ENCODE peak calls at places on chromosomes 7 and 10, in six cellular contexts. One of them, this sample, is unnamed.

GRCh38 chr10:52437205-52437646 is 123.1 kb downstream of the DKK1 start:
- DNase-seq in HepG2: no peak
- DNase-seq in A549: no peak
- DNase-seq in transverse colon: no peak
- DNase-seq in sigmoid colon: no peak
- DNase-seq in ovary: no peak
- DNase-seq in this sample: no peak

GRCh38 chr10:78298835-78299234 is 265.2 kb downstream of the RPS24 start:
- DNase-seq in A549: no peak
- DNase-seq in ovary: no peak
- DNase-seq in HepG2: no peak
- DNase-seq in sigmoid colon: peak; percentile 35
- DNase-seq in transverse colon: no peak
- DNase-seq in this sample: no peak

GRCh38 chr10:46560381-46560780 is 3.9 kb upstream of the GPRIN2 start:
- DNase-seq in transverse colon: peak; percentile 6
- DNase-seq in sigmoid colon: peak; percentile 57
- DNase-seq in ovary: peak; percentile 11
- DNase-seq in A549: no peak
- DNase-seq in HepG2: no peak
- DNase-seq in this sample: no peak

GRCh38 chr7:103857435-103857834 is 132.0 kb downstream of the RELN start:
- DNase-seq in A549: peak; percentile 2
- DNase-seq in transverse colon: no peak
- DNase-seq in ovary: no peak
- DNase-seq in sigmoid colon: no peak
- DNase-seq in HepG2: no peak
- DNase-seq in this sample: no peak

GRCh38 chr7:45984386-45985295 is 63.6 kb upstream of the IGFBP3 start:
- DNase-seq in HepG2: peak; percentile 25
- DNase-seq in transverse colon: no peak
- DNase-seq in A549: peak; percentile 44
- DNase-seq in sigmoid colon: no peak
- DNase-seq in ovary: no peak
- DNase-seq in this sample: no peak

GRCh38 chr7:18401757-18402156 is 93.8 kb upstream of the HDAC9 start:
- DNase-seq in A549: no peak
- DNase-seq in transverse colon: no peak
- DNase-seq in ovary: no peak
- DNase-seq in sigmoid colon: no peak
- DNase-seq in HepG2: no peak
- DNase-seq in this sample: no peak

GRCh38 chr7:15604166-15604565 is 42.4 kb upstream of the AGMO start:
- DNase-seq in HepG2: no peak
- DNase-seq in sigmoid colon: no peak
- DNase-seq in A549: no peak
- DNase-seq in transverse colon: no peak
- DNase-seq in ovary: no peak
- DNase-seq in this sample: no peak

GRCh38 chr7:49229246-49229645 is 304.9 kb downstream of the CDC14C start:
- DNase-seq in sigmoid colon: no peak
- DNase-seq in A549: no peak
- DNase-seq in HepG2: no peak
- DNase-seq in ovary: no peak
- DNase-seq in transverse colon: no peak
- DNase-seq in this sample: no peak

GRCh38 chr7:98754041-98754479 is 115.8 kb downstream of the TMEM130 start:
- DNase-seq in transverse colon: no peak
- DNase-seq in sigmoid colon: no peak
- DNase-seq in HepG2: no peak
- DNase-seq in A549: peak; percentile 55
- DNase-seq in ovary: no peak
- DNase-seq in this sample: no peak

GRCh38 chr7:159143780-159144755 is 599 bp downstream of the VIPR2 start:
- DNase-seq in transverse colon: no peak
- DNase-seq in ovary: peak; percentile 66
- DNase-seq in HepG2: no peak
- DNase-seq in A549: no peak
- DNase-seq in sigmoid colon: no peak
- DNase-seq in this sample: no peak

GRCh38 chr10:132508497-132509443 is 28.8 kb upstream of the INPP5A start:
- DNase-seq in ovary: no peak
- DNase-seq in A549: peak; percentile 22
- DNase-seq in sigmoid colon: peak; percentile 89
- DNase-seq in HepG2: no peak
- DNase-seq in transverse colon: no peak
- DNase-seq in this sample: no peak

GRCh38 chr10:36559412-36559811 is 566.0 kb upstream of the ANKRD30A start:
- DNase-seq in ovary: no peak
- DNase-seq in A549: no peak
- DNase-seq in sigmoid colon: no peak
- DNase-seq in transverse colon: no peak
- DNase-seq in HepG2: no peak
- DNase-seq in this sample: no peak

GRCh38 chr7:135718794-135719436 is 9.1 kb downstream of the SLC13A4 start:
- DNase-seq in A549: no peak
- DNase-seq in sigmoid colon: no peak
- DNase-seq in ovary: no peak
- DNase-seq in transverse colon: no peak
- DNase-seq in HepG2: no peak
- DNase-seq in this sample: no peak

GRCh38 chr10:80530816-80531215 is 6.9 kb upstream of the SH2D4B start:
- DNase-seq in HepG2: no peak
- DNase-seq in ovary: no peak
- DNase-seq in A549: no peak
- DNase-seq in sigmoid colon: no peak
- DNase-seq in transverse colon: no peak
- DNase-seq in this sample: no peak

GRCh38 chr10:104582604-104582951 is 58.5 kb upstream of the SORCS3 start:
- DNase-seq in A549: no peak
- DNase-seq in ovary: no peak
- DNase-seq in sigmoid colon: no peak
- DNase-seq in HepG2: no peak
- DNase-seq in transverse colon: no peak
- DNase-seq in this sample: no peak

GRCh38 chr7:117012284-117013174 is 59.2 kb downstream of the ST7 start:
- DNase-seq in sigmoid colon: no peak
- DNase-seq in transverse colon: no peak
- DNase-seq in A549: peak; percentile 57
- DNase-seq in HepG2: peak; percentile 22
- DNase-seq in ovary: no peak
- DNase-seq in this sample: no peak

GRCh38 chr7:2196381-2197378 is 36.1 kb downstream of the MAD1L1 start:
- DNase-seq in HepG2: no peak
- DNase-seq in sigmoid colon: no peak
- DNase-seq in A549: no peak
- DNase-seq in transverse colon: no peak
- DNase-seq in ovary: peak; percentile 12
- DNase-seq in this sample: no peak

GRCh38 chr7:46452781-46453180 is 531.7 kb upstream of the IGFBP3 start:
- DNase-seq in A549: no peak
- DNase-seq in HepG2: no peak
- DNase-seq in sigmoid colon: no peak
- DNase-seq in transverse colon: no peak
- DNase-seq in ovary: no peak
- DNase-seq in this sample: no peak

GRCh38 chr10:96683065-96683464 is 37.2 kb downstream of the PIK3AP1 start:
- DNase-seq in transverse colon: no peak
- DNase-seq in ovary: no peak
- DNase-seq in HepG2: no peak
- DNase-seq in sigmoid colon: no peak
- DNase-seq in A549: no peak
- DNase-seq in this sample: no peak

GRCh38 chr10:62626817-62627216 is 177.7 kb upstream of the ADO start:
- DNase-seq in A549: no peak
- DNase-seq in ovary: no peak
- DNase-seq in HepG2: no peak
- DNase-seq in transverse colon: no peak
- DNase-seq in sigmoid colon: no peak
- DNase-seq in this sample: no peak

GRCh38 chr10:117797286-117797685 is 249.5 kb downstream of the RAB11FIP2 start:
- DNase-seq in sigmoid colon: no peak
- DNase-seq in A549: no peak
- DNase-seq in ovary: no peak
- DNase-seq in HepG2: no peak
- DNase-seq in transverse colon: no peak
- DNase-seq in this sample: no peak

GRCh38 chr10:30813872-30814471 is 184.4 kb upstream of the LYZL2 start:
- DNase-seq in A549: no peak
- DNase-seq in transverse colon: no peak
- DNase-seq in HepG2: no peak
- DNase-seq in ovary: no peak
- DNase-seq in sigmoid colon: peak; percentile 54
- DNase-seq in this sample: no peak

GRCh38 chr7:150874401-150875198 is 22.3 kb downstream of the AOC1 start:
- DNase-seq in transverse colon: no peak
- DNase-seq in HepG2: no peak
- DNase-seq in ovary: no peak
- DNase-seq in sigmoid colon: no peak
- DNase-seq in A549: no peak
- DNase-seq in this sample: no peak

GRCh38 chr10:117449636-117450035 is 74.4 kb upstream of the PDZD8 start:
- DNase-seq in A549: peak; percentile 30
- DNase-seq in sigmoid colon: no peak
- DNase-seq in transverse colon: no peak
- DNase-seq in ovary: no peak
- DNase-seq in HepG2: no peak
- DNase-seq in this sample: no peak

GRCh38 chr10:14173706-14174594 is 156.8 kb downstream of the FRMD4A start:
- DNase-seq in A549: no peak
- DNase-seq in ovary: peak; percentile 20
- DNase-seq in sigmoid colon: no peak
- DNase-seq in transverse colon: no peak
- DNase-seq in HepG2: no peak
- DNase-seq in this sample: no peak

GRCh38 chr10:525565-526315 is 163.7 kb downstream of the DIP2C start:
- DNase-seq in ovary: no peak
- DNase-seq in A549: no peak
- DNase-seq in transverse colon: no peak
- DNase-seq in HepG2: no peak
- DNase-seq in sigmoid colon: peak; percentile 58
- DNase-seq in this sample: no peak

GRCh38 chr10:110857265-110858158 is 14.2 kb upstream of the PDCD4 start:
- DNase-seq in sigmoid colon: peak; percentile 61
- DNase-seq in ovary: no peak
- DNase-seq in A549: no peak
- DNase-seq in transverse colon: peak; percentile 71
- DNase-seq in HepG2: peak; percentile 59
- DNase-seq in this sample: peak; percentile 51

GRCh38 chr10:61933857-61934559 is 32.5 kb downstream of the ARID5B start:
- DNase-seq in transverse colon: no peak
- DNase-seq in A549: no peak
- DNase-seq in ovary: no peak
- DNase-seq in HepG2: no peak
- DNase-seq in sigmoid colon: no peak
- DNase-seq in this sample: no peak

DNA sequence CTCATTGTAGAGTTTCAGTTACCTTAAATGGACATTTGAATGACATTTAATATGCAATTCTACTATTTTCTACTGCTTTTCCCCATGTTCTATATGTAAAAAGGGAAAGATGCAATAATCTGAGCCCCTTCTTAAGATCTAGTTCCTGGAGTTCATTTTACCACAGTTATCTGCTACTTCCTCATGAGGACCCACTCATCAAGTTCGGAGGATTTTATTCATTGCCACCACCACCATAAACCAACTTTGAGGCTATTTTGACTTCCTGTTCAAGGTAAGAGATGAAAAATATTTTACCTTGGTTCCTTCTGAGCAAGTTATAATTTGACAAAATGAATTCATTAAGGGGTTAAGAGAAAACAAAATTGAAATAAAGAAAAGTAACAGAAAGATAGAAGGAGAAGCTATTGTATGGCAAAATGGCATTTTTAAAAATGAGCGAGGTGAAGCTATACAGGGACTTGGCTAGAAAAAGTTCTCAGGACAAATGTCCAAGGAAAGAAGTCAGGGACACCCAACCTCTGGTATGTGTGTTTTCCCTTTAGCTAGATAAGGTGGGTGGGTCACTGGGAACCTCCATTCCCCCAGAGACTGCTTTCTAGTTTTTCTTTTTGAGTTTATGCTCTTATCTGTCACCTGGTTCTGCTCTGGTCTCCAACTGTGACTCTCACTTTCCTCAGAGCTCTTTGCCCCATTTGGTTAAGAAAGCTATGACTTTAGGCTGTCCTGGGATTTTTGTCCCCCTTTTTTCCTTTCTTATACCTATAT is 14.9 kb upstream of the FAM3C start:
- DNase-seq in A549: no peak
- DNase-seq in ovary: no peak
- DNase-seq in sigmoid colon: no peak
- DNase-seq in HepG2: no peak
- DNase-seq in transverse colon: no peak
- DNase-seq in this sample: no peak
- H3K4me1 ChIP-seq in A549: no peaks in the 10 kb centered on the region
- H3K4me1 ChIP-seq in ovary: no peaks in the 10 kb centered on the region
- H3K4me1 ChIP-seq in sigmoid colon: no peaks in the 10 kb centered on the region
- H3K4me1 ChIP-seq in HepG2: peaks cover 14% of the 10 kb centered on the region
- H3K4me1 ChIP-seq in transverse colon: no peaks in the 10 kb centered on the region
- H3K4me1 ChIP-seq in this sample: no peaks in the 10 kb centered on the region

DNA sequence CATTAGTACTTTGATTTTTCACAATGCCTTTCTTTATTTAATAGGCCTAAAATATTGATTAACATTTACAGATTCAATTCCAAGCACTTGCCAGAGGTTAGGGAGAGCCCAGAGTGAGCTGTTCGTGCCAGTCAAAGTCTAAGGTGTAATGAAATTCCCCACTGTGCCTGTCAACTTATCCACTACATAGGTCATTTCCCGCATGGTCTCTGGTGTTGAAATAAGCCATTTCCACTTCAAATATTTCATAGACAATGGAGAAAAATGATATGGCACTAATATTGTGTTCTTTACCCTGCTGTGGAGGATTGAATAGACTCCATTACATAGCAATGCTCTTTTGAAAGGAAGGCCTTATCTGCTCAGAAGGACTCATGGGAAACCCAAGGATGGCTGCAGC is 978.1 kb upstream of the CELF2 start:
- DNase-seq in ovary: no peak
- DNase-seq in transverse colon: no peak
- DNase-seq in HepG2: no peak
- DNase-seq in sigmoid colon: no peak
- DNase-seq in A549: no peak
- DNase-seq in this sample: no peak
- TF ChIP-seq EP300 in ovary: no peak
- TF ChIP-seq EP300 in transverse colon: no peak
- TF ChIP-seq EP300 in HepG2: no peak
- TF ChIP-seq EP300 in sigmoid colon: no peak
- TF ChIP-seq EP300 in A549: no peak
- TF ChIP-seq EP300 in this sample: no peak

GRCh38 chr7:36288501-36288900 is 101.2 kb upstream of the ANLN start:
- DNase-seq in sigmoid colon: no peak
- DNase-seq in ovary: no peak
- DNase-seq in transverse colon: no peak
- DNase-seq in A549: no peak
- DNase-seq in HepG2: no peak
- DNase-seq in this sample: no peak
- H3K4me1 ChIP-seq in sigmoid colon: peaks cover 22% of the 10 kb centered on the region
- H3K4me1 ChIP-seq in ovary: peaks cover 8% of the 10 kb centered on the region
- H3K4me1 ChIP-seq in transverse colon: peaks cover 31% of the 10 kb centered on the region
- H3K4me1 ChIP-seq in A549: peaks cover 61% of the 10 kb centered on the region
- H3K4me1 ChIP-seq in HepG2: peaks cover 79% of the 10 kb centered on the region
- H3K4me1 ChIP-seq in this sample: peaks cover 6% of the 10 kb centered on the region

GRCh38 chr7:55247466-55247865 is 117.7 kb upstream of the LANCL2 start:
- DNase-seq in sigmoid colon: no peak
- DNase-seq in HepG2: no peak
- DNase-seq in transverse colon: no peak
- DNase-seq in ovary: no peak
- DNase-seq in A549: no peak
- DNase-seq in this sample: no peak
- TF ChIP-seq EP300 in sigmoid colon: no peak
- TF ChIP-seq EP300 in HepG2: no peak
- TF ChIP-seq EP300 in transverse colon: no peak
- TF ChIP-seq EP300 in ovary: no peak
- TF ChIP-seq EP300 in A549: no peak
- TF ChIP-seq EP300 in this sample: no peak

This sample was measured in tibial nerve.